ENCODE peak calls at places on chromosomes 5 and 9, in eight cellular contexts. A is HepG2, Q is HL-60, G is HCT116, W is GM23338, U is K562, X is SK-N-SH, N is GM12878. H is an unnamed sample.

GRCh38 chr5:8208307-8208706 is 339.4 kb downstream of the MTRR start:
- DNase-seq in A (no peak), N (no peak), Q (no peak), W (no peak), U (no peak), G (no peak), X (no peak), H (no peak)

GRCh38 chr5:150161242-150162141 is 5.1 kb upstream of the CDX1 start:
- DNase-seq in Q (peak; percentile 75), X (peak; percentile 89), W (peak; percentile 87), N (no peak), G (peak; percentile 63), A (peak; percentile 69), U (peak; percentile 86), H (peak; percentile 64)

GRCh38 chr9:8857330-8858249 is 1058.0 kb upstream of the DMAC1 start:
- DNase-seq in U (no peak), N (no peak), Q (peak; percentile 14), A (no peak), X (peak; percentile 72), W (peak; percentile 86), G (no peak), H (no peak)

GRCh38 chr5:134086943-134087305 is 27.6 kb upstream of the TCF7 start:
- DNase-seq in X (no peak), G (no peak), U (no peak), N (no peak), W (no peak), A (no peak), Q (no peak), H (no peak)

GRCh38 chr5:107365355-107366109 is 305.2 kb downstream of the EFNA5 start:
- DNase-seq in N (peak; percentile 92), X (no peak), G (no peak), Q (peak; percentile 1), U (no peak), W (peak; percentile 39), A (no peak), H (no peak)

GRCh38 chr9:135779571-135779970 is 77.6 kb downstream of the KCNT1 start:
- DNase-seq in U (no peak), Q (no peak), W (no peak), A (no peak), G (no peak), X (no peak), N (no peak), H (no peak)

GRCh38 chr9:109411818-109412352 is 86.2 kb downstream of the PTPN3 start:
- DNase-seq in A (no peak), G (no peak), W (peak; percentile 76), Q (peak; percentile 34), N (peak; percentile 75), X (peak; percentile 44), U (peak; percentile 12), H (peak; percentile 47)

GRCh38 chr9:5178126-5178805 is 7.2 kb downstream of the INSL6 start:
- DNase-seq in A (no peak), G (no peak), Q (no peak), X (no peak), U (no peak), N (no peak), W (no peak), H (no peak)

GRCh38 chr5:124592891-124593290 is 153.5 kb downstream of the ZNF608 start:
- DNase-seq in U (no peak), G (no peak), A (no peak), X (no peak), Q (no peak), W (no peak), N (no peak), H (no peak)

GRCh38 chr9:95336281-95336680 is 18.8 kb upstream of the FANCC start:
- DNase-seq in A (peak; percentile 30), U (no peak), N (no peak), G (no peak), W (peak; percentile 66), X (peak; percentile 40), Q (no peak), H (no peak)

GRCh38 chr5:138449501-138450239 is 10.8 kb downstream of the REEP2 start:
- DNase-seq in N (no peak), G (peak; percentile 52), W (peak; percentile 96), X (peak; percentile 96), Q (peak; percentile 61), A (peak; percentile 63), U (peak; percentile 90), H (no peak)

GRCh38 chr5:73370620-73371583 is 77.7 kb downstream of the FOXD1 start:
- DNase-seq in N (no peak), G (peak; percentile 94), U (no peak), Q (no peak), X (no peak), A (no peak), W (no peak), H (peak; percentile 98)

GRCh38 chr5:157450024-157450423 is 10.0 kb upstream of the NIPAL4 start:
- DNase-seq in N (no peak), G (no peak), A (no peak), U (no peak), W (no peak), X (no peak), Q (no peak), H (no peak)

GRCh38 chr5:135033026-135033861 is 784 bp downstream of the PITX1 start:
- DNase-seq in W (peak; percentile 81), G (no peak), U (peak; percentile 56), N (no peak), X (peak; percentile 74), A (peak; percentile 18), Q (no peak), H (no peak)

GRCh38 chr9:81557452-81557956 is 131.8 kb downstream of the TLE1 start:
- DNase-seq in X (no peak), N (no peak), W (no peak), Q (no peak), A (no peak), G (no peak), U (no peak), H (no peak)

GRCh38 chr9:31683126-31683525 is 701.3 kb upstream of the ACO1 start:
- DNase-seq in U (no peak), A (no peak), Q (no peak), G (no peak), N (no peak), X (no peak), W (no peak), H (no peak)

GRCh38 chr5:171647043-171647899 is 138.3 kb upstream of the SMIM23 start:
- DNase-seq in W (no peak), X (no peak), N (no peak), G (peak; percentile 48), A (peak; percentile 21), Q (peak; percentile 12), U (peak; percentile 24), H (no peak)

GRCh38 chr9:122213589-122214413 is 15.0 kb downstream of the LHX6 start:
- DNase-seq in N (no peak), W (peak; percentile 95), G (peak; percentile 57), A (peak; percentile 83), X (peak; percentile 99), Q (peak; percentile 25), U (peak; percentile 96), H (no peak)

DNA sequence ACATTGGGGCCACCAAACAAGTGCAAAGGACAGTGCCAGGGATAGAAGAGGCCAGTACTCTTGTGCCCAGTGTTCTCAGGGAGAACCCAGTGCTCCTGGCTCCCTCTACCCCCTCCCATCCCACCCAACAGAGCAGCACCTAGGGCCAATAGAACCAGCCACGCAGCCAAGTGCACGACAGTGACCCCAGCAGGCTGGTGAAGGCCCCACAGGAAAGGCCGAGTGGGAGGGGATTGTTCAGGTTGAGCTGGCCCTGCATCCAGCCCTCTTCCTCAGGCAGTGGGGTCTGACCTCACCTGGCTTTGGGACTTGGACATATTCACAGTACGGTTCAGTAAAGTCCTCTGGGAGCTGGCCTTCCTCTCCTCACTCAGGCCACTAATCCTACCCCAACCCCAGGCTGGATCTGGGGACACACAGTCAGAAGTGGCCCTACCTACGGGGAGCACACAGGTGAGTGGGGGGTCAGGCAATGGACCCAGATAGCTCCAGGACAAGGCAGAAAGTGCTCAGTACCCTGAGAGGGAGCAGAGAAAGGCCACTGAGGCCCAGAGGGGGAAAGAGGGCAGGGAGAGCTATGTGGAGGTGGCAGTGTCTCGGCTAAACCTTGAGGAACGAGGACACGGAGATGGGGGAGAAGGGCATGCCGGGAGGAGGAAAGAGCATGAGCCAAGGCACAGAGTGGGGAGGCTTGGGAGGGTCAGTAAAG is 25.4 kb downstream of the POLR1E start:
- DNase-seq in G (peak; percentile 13), U (peak; percentile 83), A (peak; percentile 29), X (peak; percentile 52), Q (peak; percentile 14), N (no peak), W (peak; percentile 80), H (no peak)
- TF ChIP-seq POLR2AphosphoS5 in G (peak; percentile 22), U (peak; percentile 30), A (no peak), X (no peak), Q (peak; percentile 37), N (no peak), W (peak; percentile 59), H (no peak)

GRCh38 chr9:134553061-134553891 is 88.3 kb upstream of the COL5A1 start:
- DNase-seq in A (no peak), W (no peak), U (no peak), X (no peak), Q (no peak), G (no peak), N (no peak), H (no peak)
- H3K27ac ChIP-seq in A (no peak overlapping the region), W (no peak overlapping the region), U (no peak overlapping the region), X (peak overlapping the region; percentile 78), Q (no peak overlapping the region), G (no peak overlapping the region), N (no peak overlapping the region), H (no peak overlapping the region)

GRCh38 chr5:41012318-41012717 is 58.8 kb downstream of the MROH2B start:
- DNase-seq in Q (no peak), N (no peak), U (no peak), W (no peak), X (peak; percentile 50), A (no peak), G (no peak), H (no peak)
- TF ChIP-seq REST in Q (no peak), N (no peak), U (no peak), W (no peak), X (no peak), A (no peak), G (no peak), H (no peak)

GRCh38 chr9:26142631-26143030 is 464.4 kb upstream of the TUSC1 start:
- DNase-seq in N (no peak), W (no peak), A (no peak), X (no peak), Q (no peak), G (no peak), U (no peak), H (no peak)
- TF ChIP-seq POLR2AphosphoS5 in N (no peak), W (no peak), A (no peak), X (no peak), Q (no peak), G (no peak), U (no peak), H (no peak)